ENCODE peak calls at places on chromosomes 12 and 14, in nine cellular contexts. E is amniotic stem cell; K is astrocyte of the spinal cord; Y is stimulated activated CD8-positive, alpha-beta memory T cell treated with anti-CD3 and anti-CD28 coated beads, Interleukin-4, amount 100 ng/mL, for 24 hours; W is EH; S is T-helper 2 cell; O is right atrium auricular region; Z is dorsolateral prefrontal cortex; N is H1. X is an unnamed sample.

GRCh38 chr14:24232121-24232644 is at the start of gene NEDD8:
- DNase-seq in E (peak), K (peak), Y (peak), W (peak), S (peak), O (peak), Z (peak), N (peak), X (peak)

GRCh38 chr12:94427520-94428381 is 31.9 kb downstream of the CEP83 start:
- DNase-seq in E (no peak), K (peak), Y (no peak), W (peak), S (no peak), O (no peak), Z (no peak), N (no peak), X (no peak)

GRCh38 chr12:100827901-100828520 is 33.4 kb downstream of the ANO4 start:
- DNase-seq in E (no peak), K (peak), Y (no peak), W (peak), S (no peak), O (no peak), Z (no peak), N (no peak), X (no peak)

GRCh38 chr14:75334191-75335051 is 55.8 kb downstream of the FOS start:
- DNase-seq in E (no peak), K (no peak), Y (no peak), W (peak), S (peak), O (peak), Z (no peak), N (no peak), X (no peak)

GRCh38 chr12:106120578-106121105 is 18.1 kb downstream of the NUAK1 start:
- DNase-seq in E (no peak), K (no peak), Y (no peak), W (no peak), S (no peak), O (no peak), Z (no peak), N (no peak), X (no peak)

GRCh38 chr12:120709976-120710804 is at the start of gene UNC119B:
- DNase-seq in E (no peak), K (peak), Y (peak), W (peak), S (peak), O (no peak), Z (peak), N (peak), X (peak)

GRCh38 chr12:122067966-122068365 is 10.6 kb upstream of the MLXIP start:
- DNase-seq in E (no peak), K (peak), Y (no peak), W (peak), S (peak), O (no peak), Z (no peak), N (no peak), X (no peak)

GRCh38 chr14:60327447-60328331 is 78.7 kb downstream of the PPM1A start:
- DNase-seq in E (no peak), K (no peak), Y (peak), W (peak), S (no peak), O (no peak), Z (peak), N (peak), X (no peak)

GRCh38 chr12:114688256-114688845 is 4.4 kb upstream of the TBX3 start:
- DNase-seq in E (no peak), K (no peak), Y (no peak), W (peak), S (no peak), O (no peak), Z (no peak), N (no peak), X (no peak)

GRCh38 chr12:103677341-103677740 is 90.3 kb downstream of the STAB2 start:
- DNase-seq in E (no peak), K (no peak), Y (no peak), W (no peak), S (no peak), O (no peak), Z (no peak), N (no peak), X (no peak)

GRCh38 chr12:77160931-77161330 is 95.6 kb upstream of the E2F7 start:
- DNase-seq in E (no peak), K (peak), Y (no peak), W (peak), S (no peak), O (no peak), Z (no peak), N (no peak), X (no peak)

GRCh38 chr12:56929780-56930179 is 4.4 kb downstream of the SDR9C7 start:
- DNase-seq in E (no peak), K (no peak), Y (no peak), W (no peak), S (no peak), O (no peak), Z (no peak), N (peak), X (no peak)

GRCh38 chr12:76242813-76243540 is 105.2 kb downstream of the BBS10 start:
- DNase-seq in E (no peak), K (peak), Y (no peak), W (peak), S (no peak), O (no peak), Z (no peak), N (no peak), X (no peak)

GRCh38 chr12:120231316-120232011 is 30.6 kb upstream of the RPLP0 start:
- DNase-seq in E (peak), K (peak), Y (peak), W (peak), S (peak), O (no peak), Z (no peak), N (no peak), X (peak)

GRCh38 chr14:76098916-76099675 is 52.6 kb upstream of the GPATCH2L start:
- DNase-seq in E (no peak), K (no peak), Y (no peak), W (no peak), S (no peak), O (no peak), Z (no peak), N (no peak), X (no peak)

GRCh38 chr12:131843527-131843926 is 15.3 kb downstream of the MMP17 start:
- DNase-seq in E (no peak), K (no peak), Y (no peak), W (no peak), S (no peak), O (no peak), Z (no peak), N (no peak), X (no peak)

GRCh38 chr12:15544589-15544988 is 222.3 kb downstream of the PTPRO start:
- DNase-seq in E (no peak), K (no peak), Y (no peak), W (no peak), S (no peak), O (no peak), Z (no peak), N (no peak), X (no peak)

GRCh38 chr14:38524636-38525403 is 268.9 kb upstream of the CLEC14A start:
- DNase-seq in E (no peak), K (no peak), Y (no peak), W (no peak), S (no peak), O (no peak), Z (no peak), N (no peak), X (no peak)

GRCh38 chr12:20214286-20214685 is 154.1 kb upstream of the PDE3A start:
- DNase-seq in E (no peak), K (peak), Y (no peak), W (peak), S (no peak), O (no peak), Z (no peak), N (no peak), X (no peak)

GRCh38 chr14:38578278-38578681 is 322.4 kb upstream of the CLEC14A start:
- DNase-seq in E (no peak), K (peak), Y (no peak), W (peak), S (no peak), O (no peak), Z (no peak), N (no peak), X (no peak)

GRCh38 chr12:58086930-58087329 is 145.6 kb downstream of the ATP23 start:
- DNase-seq in E (no peak), K (no peak), Y (no peak), W (no peak), S (no peak), O (no peak), Z (no peak), N (no peak), X (no peak)

GRCh38 chr14:27390130-27390529 is 792.3 kb upstream of the NOVA1 start:
- DNase-seq in E (no peak), K (no peak), Y (no peak), W (no peak), S (no peak), O (no peak), Z (no peak), N (peak), X (no peak)

GRCh38 chr14:105199093-105199492 is 18.0 kb upstream of the NUDT14 start:
- DNase-seq in E (no peak), K (peak), Y (no peak), W (no peak), S (no peak), O (no peak), Z (no peak), N (no peak), X (no peak)

GRCh38 chr14:30317729-30318128 is 241.2 kb upstream of the G2E3 start:
- DNase-seq in E (no peak), K (no peak), Y (no peak), W (no peak), S (no peak), O (no peak), Z (no peak), N (no peak), X (no peak)

GRCh38 chr12:83084516-83085234 is 398.0 kb downstream of the TMTC2 start:
- DNase-seq in E (no peak), K (no peak), Y (no peak), W (no peak), S (no peak), O (no peak), Z (no peak), N (no peak), X (no peak)

GRCh38 chr14:99257122-99257672 is 14.8 kb downstream of the BCL11B start:
- DNase-seq in E (no peak), K (no peak), Y (no peak), W (no peak), S (no peak), O (no peak), Z (no peak), N (no peak), X (no peak)

GRCh38 chr14:24874514-24875202 is 175.3 kb downstream of the STXBP6 start:
- DNase-seq in E (no peak), K (no peak), Y (no peak), W (no peak), S (no peak), O (no peak), Z (no peak), N (no peak), X (no peak)

GRCh38 chr12:13250416-13250815 is 53.9 kb downstream of the EMP1 start:
- DNase-seq in E (no peak), K (peak), Y (no peak), W (peak), S (no peak), O (no peak), Z (no peak), N (no peak), X (no peak)

GRCh38 chr14:95498622-95499353 is 17.7 kb downstream of the SYNE3 start:
- DNase-seq in E (no peak), K (no peak), Y (no peak), W (peak), S (no peak), O (no peak), Z (peak), N (no peak), X (no peak)

GRCh38 chr14:38589747-38590350 is 334.0 kb upstream of the CLEC14A start:
- DNase-seq in E (no peak), K (no peak), Y (no peak), W (no peak), S (no peak), O (no peak), Z (no peak), N (no peak), X (no peak)

GRCh38 chr14:20247651-20248246 is 8.7 kb downstream of the OR11H4 start:
- DNase-seq in E (no peak), K (no peak), Y (no peak), W (no peak), S (no peak), O (no peak), Z (no peak), N (no peak), X (peak)

GRCh38 chr14:100408350-100409015 is 85.3 kb downstream of the SLC25A47 start:
- DNase-seq in E (no peak), K (peak), Y (peak), W (peak), S (peak), O (no peak), Z (no peak), N (no peak), X (no peak)

GRCh38 chr12:119369907-119370546 is 35.5 kb downstream of the CCDC60 start:
- DNase-seq in E (no peak), K (no peak), Y (no peak), W (no peak), S (no peak), O (no peak), Z (no peak), N (no peak), X (no peak)

GRCh38 chr14:90177537-90178189 is 78.7 kb upstream of the PSMC1 start:
- DNase-seq in E (no peak), K (no peak), Y (no peak), W (peak), S (no peak), O (no peak), Z (no peak), N (no peak), X (no peak)

GRCh38 chr14:63318835-63319234 is at the start of gene GPHB5:
- DNase-seq in E (no peak), K (no peak), Y (no peak), W (no peak), S (no peak), O (no peak), Z (no peak), N (no peak), X (no peak)

GRCh38 chr14:52950410-52950897 is 396 bp downstream of the FERMT2 start:
- DNase-seq in E (no peak), K (peak), Y (no peak), W (peak), S (peak), O (peak), Z (peak), N (peak), X (no peak)

GRCh38 chr12:29072631-29073030 is 76.4 kb upstream of the FAR2 start:
- DNase-seq in E (peak), K (no peak), Y (no peak), W (peak), S (no peak), O (no peak), Z (no peak), N (no peak), X (no peak)

GRCh38 chr12:79688376-79689040 is 2.3 kb downstream of the PAWR start:
- DNase-seq in E (no peak), K (peak), Y (no peak), W (peak), S (no peak), O (no peak), Z (no peak), N (no peak), X (no peak)

X was measured in iPS DF 19.7.